ENCODE peak calls at places on chromosomes 13 and 19, in ten cellular contexts. Q is skeletal muscle cell; F is testis; O is foreskin fibroblast; P is CD8-positive, alpha-beta T cell; A is lower leg skin; L is OCI-LY7; K is MM.1S; S is PC-9; E is left ventricle myocardium inferior. I is an unnamed sample.

GRCh38 chr19:8355631-8356402 is 8.1 kb upstream of the ANGPTL4 start:
- DNase-seq in K (no peak), S (peak), Q (peak), O (peak), E (no peak), L (no peak), P (no peak), A (no peak), F (peak), I (no peak)

GRCh38 chr19:36973844-36974195 is 57.7 kb downstream of the ZNF568 start:
- DNase-seq in A (no peak), S (no peak), F (no peak), E (no peak), K (no peak), Q (no peak), O (no peak), P (peak), L (no peak), I (no peak)

GRCh38 chr19:11191273-11191755 is 6.0 kb downstream of the KANK2 start:
- DNase-seq in A (peak), P (no peak), Q (peak), O (peak), S (peak), L (peak), E (peak), F (peak), K (no peak), I (no peak)

GRCh38 chr13:74270018-74270417 is 135.8 kb upstream of the KLF12 start:
- DNase-seq in L (no peak), A (no peak), Q (no peak), S (no peak), K (no peak), P (no peak), F (no peak), E (no peak), O (no peak), I (no peak)

GRCh38 chr19:53844849-53845246 is 20.7 kb upstream of the NLRP12 start:
- DNase-seq in O (no peak), E (no peak), A (no peak), K (no peak), P (no peak), S (no peak), Q (no peak), F (no peak), L (no peak), I (no peak)

GRCh38 chr19:12833747-12834417 is 497 bp downstream of the RTBDN start:
- DNase-seq in A (no peak), E (no peak), O (no peak), L (peak), K (peak), S (peak), F (no peak), Q (no peak), P (no peak), I (no peak)

GRCh38 chr13:41675306-41675705 is 218.0 kb downstream of the RGCC start:
- DNase-seq in F (no peak), Q (no peak), A (no peak), L (no peak), O (no peak), P (no peak), K (no peak), S (no peak), E (no peak), I (no peak)

GRCh38 chr19:7159105-7159933 is 89.8 kb downstream of the ZNF557 start:
- DNase-seq in P (no peak), L (no peak), A (peak), O (peak), E (peak), S (no peak), F (peak), Q (peak), K (no peak), I (no peak)

GRCh38 chr19:48247212-48247611 is 8.5 kb downstream of the CARD8 start:
- DNase-seq in E (no peak), S (no peak), K (no peak), F (no peak), P (no peak), L (no peak), A (no peak), Q (no peak), O (no peak), I (no peak)

GRCh38 chr19:40751065-40751923 is at the start of gene SNRPA:
- DNase-seq in O (peak), E (peak), K (peak), F (peak), L (peak), Q (peak), A (peak), P (peak), S (peak), I (peak)

GRCh38 chr13:43331676-43332075 is 308.3 kb downstream of the DNAJC15 start:
- DNase-seq in A (no peak), O (no peak), Q (peak), K (no peak), E (no peak), S (no peak), P (no peak), L (no peak), F (peak), I (no peak)

GRCh38 chr13:34941835-34942731 is at the start of gene NBEA:
- DNase-seq in L (peak), S (peak), A (peak), K (peak), Q (peak), O (peak), F (peak), P (peak), E (peak), I (peak)

GRCh38 chr13:113411216-113412023 is 41.9 kb downstream of the ADPRHL1 start:
- DNase-seq in E (peak), F (no peak), K (no peak), S (peak), L (no peak), Q (peak), P (no peak), O (peak), A (no peak), I (no peak)

GRCh38 chr19:7554990-7555864 is 19.7 kb downstream of the PNPLA6 start:
- DNase-seq in P (no peak), L (peak), E (no peak), O (no peak), F (peak), Q (no peak), S (no peak), A (no peak), K (no peak), I (no peak)

GRCh38 chr13:51797664-51798488 is 6.1 kb downstream of the DHRS12 start:
- DNase-seq in Q (no peak), K (peak), S (peak), P (no peak), L (peak), F (peak), O (peak), E (no peak), A (no peak), I (no peak)

GRCh38 chr13:100550433-100550832 is 38.2 kb downstream of the GGACT start:
- DNase-seq in O (peak), Q (peak), F (peak), P (no peak), L (no peak), K (no peak), S (no peak), E (peak), A (no peak), I (no peak)

GRCh38 chr13:91719033-91719432 is 320.6 kb downstream of the GPC5 start:
- DNase-seq in K (no peak), F (no peak), A (no peak), O (no peak), S (no peak), L (no peak), Q (peak), E (no peak), P (no peak), I (no peak)

GRCh38 chr13:95948646-95949045 is 104.6 kb downstream of the UGGT2 start:
- DNase-seq in S (no peak), O (peak), F (no peak), E (no peak), K (no peak), L (no peak), Q (no peak), P (no peak), A (no peak), I (no peak)

GRCh38 chr13:110259651-110260050 is 47.3 kb downstream of the COL4A1 start:
- DNase-seq in L (no peak), K (no peak), O (no peak), E (no peak), Q (no peak), F (no peak), P (no peak), S (no peak), A (peak), I (no peak)

GRCh38 chr13:110262082-110262436 is 44.9 kb downstream of the COL4A1 start:
- DNase-seq in P (no peak), K (no peak), S (no peak), O (no peak), A (peak), F (no peak), E (no peak), L (no peak), Q (no peak), I (no peak)

GRCh38 chr13:110262494-110262893 is 44.5 kb downstream of the COL4A1 start:
- DNase-seq in P (no peak), A (no peak), L (no peak), K (no peak), O (no peak), Q (no peak), E (no peak), S (no peak), F (no peak), I (no peak)

GRCh38 chr13:110262944-110263343 is 44.0 kb downstream of the COL4A1 start:
- DNase-seq in F (peak), P (no peak), E (no peak), A (peak), Q (no peak), O (no peak), K (no peak), L (no peak), S (no peak), I (no peak)

DNA sequence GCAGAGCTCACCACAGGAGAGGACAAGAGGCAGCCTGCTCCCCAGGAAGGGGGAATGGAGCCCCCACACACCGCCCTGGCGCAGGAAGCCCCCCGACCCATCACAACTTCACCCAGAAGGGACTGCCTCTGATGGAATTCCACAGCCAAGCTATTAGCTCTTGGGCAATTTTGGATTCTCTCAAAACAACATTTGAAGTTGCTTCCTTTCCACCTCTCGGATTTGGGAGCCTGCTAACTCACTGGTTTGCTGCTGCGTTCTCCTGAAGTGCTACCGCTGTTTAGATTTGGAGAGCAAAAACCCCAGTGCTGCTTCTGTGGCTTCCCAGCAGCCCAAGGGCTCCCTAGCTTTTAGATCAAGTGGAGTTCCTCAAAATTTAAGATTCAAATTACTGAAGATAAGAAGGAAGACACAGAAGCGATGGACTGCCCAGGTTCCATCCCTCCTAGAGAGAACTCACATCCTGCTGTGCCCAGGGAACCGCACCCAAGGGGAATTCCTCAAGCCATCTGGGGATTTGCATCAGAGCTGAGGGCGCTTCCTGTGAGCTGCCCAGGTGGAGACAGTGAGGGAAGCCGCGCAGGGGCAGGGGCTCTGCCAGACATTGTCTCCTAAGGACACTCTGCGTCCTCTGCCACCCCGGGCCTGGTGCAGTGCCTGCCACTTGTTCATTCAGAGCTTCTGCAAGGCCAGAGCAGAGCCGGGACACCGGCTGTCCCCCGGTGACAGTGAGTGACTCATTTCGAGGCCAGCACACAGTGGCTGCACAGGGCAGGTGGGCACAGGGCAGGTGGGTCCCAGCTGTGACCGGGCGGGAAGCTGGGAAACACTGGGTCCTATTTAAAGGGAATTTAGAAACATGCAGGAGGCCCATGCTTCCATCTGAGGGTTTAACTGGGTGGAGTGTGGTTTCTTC is 45.5 kb downstream of the COL4A1 start:
- DNase-seq in O (no peak), S (peak), L (no peak), E (no peak), K (no peak), A (peak), F (no peak), P (no peak), Q (no peak), I (no peak)
- H3K4me3 ChIP-seq in O (no peak), S (no peak), L (no peak), E (no peak), K (no peak), A (no peak), F (no peak), P (no peak), Q (no peak), I (no peak)

DNA sequence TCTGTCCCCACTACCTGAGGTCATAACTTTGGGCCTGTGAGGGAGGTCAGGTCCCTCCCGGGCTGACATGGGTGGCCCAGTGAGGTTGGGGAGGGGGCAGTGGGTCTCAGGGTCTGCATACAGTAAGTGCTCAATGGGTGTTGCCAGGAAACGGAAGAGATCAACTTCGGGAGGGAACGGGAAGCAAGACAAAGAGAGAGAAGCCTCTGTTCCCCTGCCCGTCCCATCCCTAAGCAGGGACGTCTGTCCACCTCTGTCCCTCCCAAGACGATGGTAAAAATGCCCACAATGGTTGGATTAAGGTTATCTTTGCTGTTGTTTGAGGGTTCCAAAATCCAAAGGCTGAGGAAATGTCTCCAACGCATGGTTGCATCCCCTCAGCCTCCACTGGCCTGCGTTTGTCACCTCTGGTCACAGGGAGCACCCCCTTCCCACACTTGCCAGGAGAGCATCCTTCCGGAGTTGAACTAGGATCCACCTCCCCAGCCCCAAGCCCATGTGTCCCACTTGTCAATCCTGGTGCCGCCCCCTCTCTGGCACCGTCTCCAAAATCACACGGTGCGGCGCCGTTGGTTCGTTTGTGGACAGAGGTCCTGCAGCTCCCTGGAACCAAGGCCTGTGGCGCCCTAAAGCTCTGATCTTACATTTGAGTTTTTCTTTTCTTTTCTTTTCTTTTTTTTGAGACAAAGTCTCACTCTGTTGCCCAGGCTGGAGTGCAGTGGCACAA is 774 bp upstream of the HOMER3 start:
- DNase-seq in L (no peak), P (no peak), F (no peak), A (no peak), S (no peak), K (no peak), E (no peak), O (no peak), Q (no peak), I (no peak)
- H3K4me3 ChIP-seq in L (peak), P (no peak), F (no peak), A (no peak), S (no peak), K (peak), E (peak), O (peak), Q (peak), I (no peak)

GRCh38 chr19:35963514-35963913 is 27.3 kb downstream of the LRFN3 start:
- DNase-seq in K (no peak), O (peak), E (no peak), F (peak), S (peak), P (no peak), Q (peak), L (no peak), A (no peak), I (no peak)

DNA sequence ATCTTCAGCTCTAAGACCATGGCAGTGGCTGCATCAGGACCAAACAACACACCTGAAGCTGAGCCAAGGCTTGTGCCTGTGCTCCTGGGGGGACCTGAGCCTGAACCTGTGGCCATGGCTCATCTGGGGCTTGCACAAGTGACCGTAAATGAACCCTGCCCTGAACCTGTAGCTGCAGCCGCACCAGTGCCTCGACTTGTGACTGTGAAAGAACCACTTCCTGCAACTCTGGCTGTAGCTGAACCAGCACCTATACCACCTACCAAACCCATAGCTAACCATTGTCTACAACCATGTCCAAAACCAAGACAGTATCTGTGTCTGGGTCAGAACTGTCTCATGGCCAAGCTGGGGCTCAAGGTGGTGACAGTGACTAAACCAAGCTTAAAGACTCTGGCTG is 28.2 kb upstream of the SDHAF1 start:
- DNase-seq in E (no peak), F (no peak), L (no peak), O (no peak), S (no peak), A (no peak), K (no peak), Q (no peak), P (no peak), I (no peak)
- H3K4me3 ChIP-seq in E (no peak), F (no peak), L (no peak), O (no peak), S (no peak), A (no peak), K (no peak), Q (no peak), P (no peak), I (no peak)

GRCh38 chr19:33296473-33297060 is 5.8 kb downstream of the CEBPA start:
- DNase-seq in P (no peak), O (no peak), F (no peak), A (no peak), S (no peak), L (no peak), Q (no peak), K (no peak), E (no peak), I (no peak)
- H3K4me3 ChIP-seq in P (no peak), O (no peak), F (no peak), A (no peak), S (no peak), L (no peak), Q (no peak), K (no peak), E (no peak), I (no peak)

GRCh38 chr13:39452834-39453233 is 150.2 kb downstream of the LHFPL6 start:
- DNase-seq in P (no peak), L (no peak), E (no peak), K (no peak), Q (no peak), S (no peak), O (no peak), A (no peak), F (no peak), I (no peak)

GRCh38 chr13:39450176-39450575 is 152.8 kb downstream of the LHFPL6 start:
- DNase-seq in Q (no peak), K (no peak), F (no peak), L (no peak), A (no peak), E (no peak), S (no peak), O (no peak), P (no peak), I (no peak)

GRCh38 chr13:39452412-39452811 is 150.6 kb downstream of the LHFPL6 start:
- DNase-seq in O (no peak), E (no peak), Q (no peak), A (no peak), S (no peak), K (no peak), F (no peak), P (no peak), L (no peak), I (no peak)

GRCh38 chr13:39451301-39451700 is 151.7 kb downstream of the LHFPL6 start:
- DNase-seq in F (no peak), K (no peak), A (no peak), S (no peak), E (no peak), L (peak), P (no peak), Q (no peak), O (no peak), I (no peak)

GRCh38 chr13:39451860-39452301 is 151.1 kb downstream of the LHFPL6 start:
- DNase-seq in Q (peak), F (no peak), P (no peak), S (no peak), L (peak), K (no peak), O (no peak), A (no peak), E (peak), I (peak)
- H3K4me3 ChIP-seq in Q (no peak), F (no peak), P (no peak), S (no peak), L (no peak), K (no peak), O (no peak), A (no peak), E (peak), I (no peak)

GRCh38 chr19:51722492-51722891 is 1.3 kb downstream of the HAS1 start:
- DNase-seq in O (no peak), A (no peak), F (no peak), S (no peak), L (no peak), K (no peak), E (no peak), P (no peak), Q (no peak), I (no peak)

GRCh38 chr19:51716925-51717324 is 6.9 kb downstream of the HAS1 start:
- DNase-seq in S (no peak), L (no peak), K (no peak), A (no peak), P (no peak), F (no peak), E (no peak), Q (no peak), O (no peak), I (no peak)

GRCh38 chr19:51715850-51716249 is 7.9 kb downstream of the HAS1 start:
- DNase-seq in E (no peak), Q (no peak), P (no peak), F (no peak), A (no peak), S (no peak), L (no peak), O (no peak), K (no peak), I (no peak)

GRCh38 chr19:51721905-51722304 is 1.9 kb downstream of the HAS1 start:
- DNase-seq in F (no peak), A (no peak), L (no peak), S (no peak), O (no peak), P (no peak), E (no peak), Q (no peak), K (no peak), I (no peak)

GRCh38 chr19:51719251-51719901 is 4.4 kb downstream of the HAS1 start:
- DNase-seq in S (no peak), K (no peak), F (peak), Q (no peak), O (no peak), A (no peak), L (no peak), P (no peak), E (no peak), I (no peak)
- H3K4me3 ChIP-seq in S (no peak), K (no peak), F (peak), Q (peak), O (peak), A (no peak), L (no peak), P (no peak), E (peak), I (no peak)

DNA sequence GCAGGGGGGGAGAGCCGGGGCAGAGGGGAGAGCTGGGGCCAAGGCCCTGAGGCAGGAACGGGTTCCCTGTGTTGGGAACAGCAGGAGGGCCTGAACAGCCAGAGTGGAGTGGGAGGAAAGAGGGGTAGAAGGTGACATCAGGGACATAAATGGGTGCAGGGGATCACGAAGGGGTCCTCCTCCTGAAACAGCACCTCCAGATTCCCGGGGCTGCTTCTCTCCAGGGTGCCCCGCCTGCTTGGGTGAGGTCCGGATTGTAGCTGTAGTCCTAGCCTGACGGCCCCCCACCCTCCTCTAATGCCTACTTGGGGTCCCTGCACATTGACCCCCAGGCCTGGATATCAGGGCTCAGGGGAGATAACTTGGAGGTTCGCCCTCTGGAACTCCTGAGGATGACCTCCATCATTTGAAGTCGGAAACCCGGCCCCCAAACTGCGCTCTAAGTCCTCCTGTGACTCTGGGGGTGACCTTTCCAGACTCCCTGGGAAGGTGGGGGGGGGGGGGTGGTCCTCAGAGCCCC is 473 bp upstream of the SCN1B start:
- DNase-seq in S (no peak), O (no peak), E (no peak), P (peak), Q (no peak), L (no peak), F (no peak), K (no peak), A (no peak), I (no peak)
- H3K4me3 ChIP-seq in S (peak), O (peak), E (peak), P (peak), Q (peak), L (no peak), F (peak), K (no peak), A (no peak), I (no peak)

I was measured in GM12864.